ENCODE peak calls at places on chromosomes 6 and 20, in nine cellular contexts. One of them, this sample, is unnamed.

GRCh38 chr6:73657201-73657600 is 3.4 kb upstream of the SLC17A5 start:
- DNase-seq in DMS79: no peak
- DNase-seq in ELF-1: no peak
- DNase-seq in GM03348: no peak
- DNase-seq in NCI-H1436: no peak
- DNase-seq in GM12865: no peak
- DNase-seq in activated T-cell treated with anti-CD3 and anti-CD28 coated beads, Interleukin-2, amount 50 U/mL, for 72 hours: peak; percentile 8
- DNase-seq in HT-29: no peak
- DNase-seq in SK-N-SH: no peak
- DNase-seq in this sample: no peak

GRCh38 chr6:73923899-73924485 is 228.0 kb downstream of the CD109 start:
- DNase-seq in DMS79: no peak
- DNase-seq in ELF-1: no peak
- DNase-seq in GM03348: peak; percentile 68
- DNase-seq in NCI-H1436: no peak
- DNase-seq in GM12865: no peak
- DNase-seq in activated T-cell treated with anti-CD3 and anti-CD28 coated beads, Interleukin-2, amount 50 U/mL, for 72 hours: no peak
- DNase-seq in HT-29: no peak
- DNase-seq in SK-N-SH: no peak
- DNase-seq in this sample: no peak

GRCh38 chr6:95815389-95816056 is 200.3 kb upstream of the FUT9 start:
- DNase-seq in DMS79: no peak
- DNase-seq in ELF-1: no peak
- DNase-seq in GM03348: no peak
- DNase-seq in NCI-H1436: no peak
- DNase-seq in GM12865: no peak
- DNase-seq in activated T-cell treated with anti-CD3 and anti-CD28 coated beads, Interleukin-2, amount 50 U/mL, for 72 hours: no peak
- DNase-seq in HT-29: no peak
- DNase-seq in SK-N-SH: no peak
- DNase-seq in this sample: no peak

GRCh38 chr6:35343092-35343834 is 905 bp downstream of the PPARD start:
- DNase-seq in DMS79: no peak
- DNase-seq in ELF-1: no peak
- DNase-seq in GM03348: peak; percentile 42
- DNase-seq in NCI-H1436: no peak
- DNase-seq in GM12865: peak; percentile 11
- DNase-seq in activated T-cell treated with anti-CD3 and anti-CD28 coated beads, Interleukin-2, amount 50 U/mL, for 72 hours: no peak
- DNase-seq in HT-29: peak; percentile 39
- DNase-seq in SK-N-SH: peak; percentile 55
- DNase-seq in this sample: no peak

GRCh38 chr20:10519361-10520048 is 84.4 kb downstream of the SLX4IP start:
- DNase-seq in DMS79: no peak
- DNase-seq in ELF-1: no peak
- DNase-seq in GM03348: no peak
- DNase-seq in NCI-H1436: no peak
- DNase-seq in GM12865: peak; percentile 62
- DNase-seq in activated T-cell treated with anti-CD3 and anti-CD28 coated beads, Interleukin-2, amount 50 U/mL, for 72 hours: no peak
- DNase-seq in HT-29: no peak
- DNase-seq in SK-N-SH: no peak
- DNase-seq in this sample: no peak

GRCh38 chr6:135880066-135880972 is 28.8 kb downstream of the PDE7B start:
- DNase-seq in DMS79: no peak
- DNase-seq in ELF-1: no peak
- DNase-seq in GM03348: peak; percentile 9
- DNase-seq in NCI-H1436: no peak
- DNase-seq in GM12865: peak; percentile 77
- DNase-seq in activated T-cell treated with anti-CD3 and anti-CD28 coated beads, Interleukin-2, amount 50 U/mL, for 72 hours: peak; percentile 65
- DNase-seq in HT-29: peak; percentile 29
- DNase-seq in SK-N-SH: no peak
- DNase-seq in this sample: peak; percentile 6

GRCh38 chr6:28165566-28165965 is 23.9 kb downstream of the ZKSCAN8 start:
- DNase-seq in DMS79: no peak
- DNase-seq in ELF-1: no peak
- DNase-seq in GM03348: no peak
- DNase-seq in NCI-H1436: no peak
- DNase-seq in GM12865: no peak
- DNase-seq in activated T-cell treated with anti-CD3 and anti-CD28 coated beads, Interleukin-2, amount 50 U/mL, for 72 hours: no peak
- DNase-seq in HT-29: no peak
- DNase-seq in SK-N-SH: no peak
- DNase-seq in this sample: no peak

GRCh38 chr20:33649201-33649631 is 12.9 kb upstream of the C20orf144 start:
- DNase-seq in DMS79: no peak
- DNase-seq in ELF-1: no peak
- DNase-seq in GM03348: peak; percentile 54
- DNase-seq in NCI-H1436: no peak
- DNase-seq in GM12865: no peak
- DNase-seq in activated T-cell treated with anti-CD3 and anti-CD28 coated beads, Interleukin-2, amount 50 U/mL, for 72 hours: no peak
- DNase-seq in HT-29: no peak
- DNase-seq in SK-N-SH: peak; percentile 87
- DNase-seq in this sample: no peak

GRCh38 chr20:58691405-58691772 is 1.2 kb upstream of the NPEPL1 start:
- DNase-seq in DMS79: no peak
- DNase-seq in ELF-1: no peak
- DNase-seq in GM03348: no peak
- DNase-seq in NCI-H1436: no peak
- DNase-seq in GM12865: no peak
- DNase-seq in activated T-cell treated with anti-CD3 and anti-CD28 coated beads, Interleukin-2, amount 50 U/mL, for 72 hours: no peak
- DNase-seq in HT-29: no peak
- DNase-seq in SK-N-SH: no peak
- DNase-seq in this sample: no peak

GRCh38 chr20:47885909-47886453 is 100.7 kb upstream of the SULF2 start:
- DNase-seq in DMS79: no peak
- DNase-seq in ELF-1: no peak
- DNase-seq in GM03348: no peak
- DNase-seq in NCI-H1436: no peak
- DNase-seq in GM12865: no peak
- DNase-seq in activated T-cell treated with anti-CD3 and anti-CD28 coated beads, Interleukin-2, amount 50 U/mL, for 72 hours: no peak
- DNase-seq in HT-29: no peak
- DNase-seq in SK-N-SH: no peak
- DNase-seq in this sample: no peak

GRCh38 chr6:148263961-148264360 is 78.7 kb upstream of the SASH1 start:
- DNase-seq in DMS79: no peak
- DNase-seq in ELF-1: no peak
- DNase-seq in GM03348: no peak
- DNase-seq in NCI-H1436: no peak
- DNase-seq in GM12865: no peak
- DNase-seq in activated T-cell treated with anti-CD3 and anti-CD28 coated beads, Interleukin-2, amount 50 U/mL, for 72 hours: no peak
- DNase-seq in HT-29: no peak
- DNase-seq in SK-N-SH: no peak
- DNase-seq in this sample: no peak

GRCh38 chr6:10478187-10479040 is 42.7 kb upstream of the GCNT2 start:
- DNase-seq in DMS79: no peak
- DNase-seq in ELF-1: no peak
- DNase-seq in GM03348: peak; percentile 67
- DNase-seq in NCI-H1436: peak; percentile 5
- DNase-seq in GM12865: peak; percentile 63
- DNase-seq in activated T-cell treated with anti-CD3 and anti-CD28 coated beads, Interleukin-2, amount 50 U/mL, for 72 hours: peak; percentile 7
- DNase-seq in HT-29: peak; percentile 77
- DNase-seq in SK-N-SH: peak; percentile 62
- DNase-seq in this sample: no peak

GRCh38 chr20:47704746-47705496 is 80.4 kb downstream of the SULF2 start:
- DNase-seq in DMS79: no peak
- DNase-seq in ELF-1: no peak
- DNase-seq in GM03348: peak; percentile 32
- DNase-seq in NCI-H1436: no peak
- DNase-seq in GM12865: no peak
- DNase-seq in activated T-cell treated with anti-CD3 and anti-CD28 coated beads, Interleukin-2, amount 50 U/mL, for 72 hours: no peak
- DNase-seq in HT-29: no peak
- DNase-seq in SK-N-SH: no peak
- DNase-seq in this sample: no peak

GRCh38 chr6:132004668-132005067 is 53.5 kb upstream of the CCN2 start:
- DNase-seq in DMS79: no peak
- DNase-seq in ELF-1: no peak
- DNase-seq in GM03348: no peak
- DNase-seq in NCI-H1436: no peak
- DNase-seq in GM12865: no peak
- DNase-seq in activated T-cell treated with anti-CD3 and anti-CD28 coated beads, Interleukin-2, amount 50 U/mL, for 72 hours: no peak
- DNase-seq in HT-29: no peak
- DNase-seq in SK-N-SH: no peak
- DNase-seq in this sample: no peak

GRCh38 chr20:64108731-64109389 is 1.5 kb upstream of the NPBWR2 start:
- DNase-seq in DMS79: no peak
- DNase-seq in ELF-1: no peak
- DNase-seq in GM03348: no peak
- DNase-seq in NCI-H1436: no peak
- DNase-seq in GM12865: no peak
- DNase-seq in activated T-cell treated with anti-CD3 and anti-CD28 coated beads, Interleukin-2, amount 50 U/mL, for 72 hours: no peak
- DNase-seq in HT-29: no peak
- DNase-seq in SK-N-SH: no peak
- DNase-seq in this sample: no peak

GRCh38 chr6:170420791-170421776 is 114.5 kb downstream of the FAM120B start:
- DNase-seq in DMS79: no peak
- DNase-seq in ELF-1: no peak
- DNase-seq in GM03348: no peak
- DNase-seq in NCI-H1436: no peak
- DNase-seq in GM12865: no peak
- DNase-seq in activated T-cell treated with anti-CD3 and anti-CD28 coated beads, Interleukin-2, amount 50 U/mL, for 72 hours: no peak
- DNase-seq in HT-29: no peak
- DNase-seq in SK-N-SH: no peak
- DNase-seq in this sample: no peak

GRCh38 chr6:37170273-37171140 is 555 bp downstream of the PIM1 start:
- DNase-seq in DMS79: peak; percentile 43
- DNase-seq in ELF-1: peak; percentile 77
- DNase-seq in GM03348: peak; percentile 32
- DNase-seq in NCI-H1436: peak; percentile 35
- DNase-seq in GM12865: peak; percentile 68
- DNase-seq in activated T-cell treated with anti-CD3 and anti-CD28 coated beads, Interleukin-2, amount 50 U/mL, for 72 hours: peak; percentile 63
- DNase-seq in HT-29: peak; percentile 58
- DNase-seq in SK-N-SH: peak; percentile 81
- DNase-seq in this sample: peak; percentile 32

GRCh38 chr20:32599783-32600340 is 14.7 kb upstream of the NOL4L start:
- DNase-seq in DMS79: no peak
- DNase-seq in ELF-1: no peak
- DNase-seq in GM03348: no peak
- DNase-seq in NCI-H1436: no peak
- DNase-seq in GM12865: no peak
- DNase-seq in activated T-cell treated with anti-CD3 and anti-CD28 coated beads, Interleukin-2, amount 50 U/mL, for 72 hours: no peak
- DNase-seq in HT-29: no peak
- DNase-seq in SK-N-SH: no peak
- DNase-seq in this sample: no peak

GRCh38 chr6:27873101-27874030 is 38.8 kb downstream of the OR2B2 start:
- DNase-seq in DMS79: peak; percentile 67
- DNase-seq in ELF-1: peak; percentile 95
- DNase-seq in GM03348: peak; percentile 66
- DNase-seq in NCI-H1436: peak; percentile 79
- DNase-seq in GM12865: peak; percentile 97
- DNase-seq in activated T-cell treated with anti-CD3 and anti-CD28 coated beads, Interleukin-2, amount 50 U/mL, for 72 hours: peak; percentile 84
- DNase-seq in HT-29: peak; percentile 90
- DNase-seq in SK-N-SH: peak; percentile 68
- DNase-seq in this sample: no peak

GRCh38 chr20:1528811-1529210 is 28.7 kb downstream of the SIRPD start:
- DNase-seq in DMS79: no peak
- DNase-seq in ELF-1: no peak
- DNase-seq in GM03348: no peak
- DNase-seq in NCI-H1436: no peak
- DNase-seq in GM12865: no peak
- DNase-seq in activated T-cell treated with anti-CD3 and anti-CD28 coated beads, Interleukin-2, amount 50 U/mL, for 72 hours: no peak
- DNase-seq in HT-29: no peak
- DNase-seq in SK-N-SH: no peak
- DNase-seq in this sample: no peak

GRCh38 chr6:34514593-34515472 is 41.3 kb downstream of the SPDEF start:
- DNase-seq in DMS79: no peak
- DNase-seq in ELF-1: peak; percentile 80
- DNase-seq in GM03348: peak; percentile 53
- DNase-seq in NCI-H1436: no peak
- DNase-seq in GM12865: no peak
- DNase-seq in activated T-cell treated with anti-CD3 and anti-CD28 coated beads, Interleukin-2, amount 50 U/mL, for 72 hours: no peak
- DNase-seq in HT-29: no peak
- DNase-seq in SK-N-SH: peak; percentile 94
- DNase-seq in this sample: no peak

GRCh38 chr20:61052195-61052594 is 199.9 kb upstream of the CDH4 start:
- DNase-seq in DMS79: no peak
- DNase-seq in ELF-1: no peak
- DNase-seq in GM03348: no peak
- DNase-seq in NCI-H1436: no peak
- DNase-seq in GM12865: no peak
- DNase-seq in activated T-cell treated with anti-CD3 and anti-CD28 coated beads, Interleukin-2, amount 50 U/mL, for 72 hours: no peak
- DNase-seq in HT-29: no peak
- DNase-seq in SK-N-SH: no peak
- DNase-seq in this sample: no peak

GRCh38 chr6:53800976-53801375 is 6.2 kb downstream of the LRRC1 start:
- DNase-seq in DMS79: no peak
- DNase-seq in ELF-1: no peak
- DNase-seq in GM03348: no peak
- DNase-seq in NCI-H1436: no peak
- DNase-seq in GM12865: no peak
- DNase-seq in activated T-cell treated with anti-CD3 and anti-CD28 coated beads, Interleukin-2, amount 50 U/mL, for 72 hours: no peak
- DNase-seq in HT-29: no peak
- DNase-seq in SK-N-SH: no peak
- DNase-seq in this sample: no peak

GRCh38 chr6:155544677-155545076 is 89.0 kb upstream of the NOX3 start:
- DNase-seq in DMS79: no peak
- DNase-seq in ELF-1: no peak
- DNase-seq in GM03348: no peak
- DNase-seq in NCI-H1436: no peak
- DNase-seq in GM12865: no peak
- DNase-seq in activated T-cell treated with anti-CD3 and anti-CD28 coated beads, Interleukin-2, amount 50 U/mL, for 72 hours: no peak
- DNase-seq in HT-29: no peak
- DNase-seq in SK-N-SH: no peak
- DNase-seq in this sample: no peak

GRCh38 chr6:161788531-161788930 is 514.7 kb upstream of the AGPAT4 start:
- DNase-seq in DMS79: no peak
- DNase-seq in ELF-1: no peak
- DNase-seq in GM03348: no peak
- DNase-seq in NCI-H1436: no peak
- DNase-seq in GM12865: no peak
- DNase-seq in activated T-cell treated with anti-CD3 and anti-CD28 coated beads, Interleukin-2, amount 50 U/mL, for 72 hours: no peak
- DNase-seq in HT-29: no peak
- DNase-seq in SK-N-SH: no peak
- DNase-seq in this sample: no peak

GRCh38 chr6:31356216-31356945 is 598 bp downstream of the HLA-B start:
- DNase-seq in DMS79: no peak
- DNase-seq in ELF-1: no peak
- DNase-seq in GM03348: peak; percentile 49
- DNase-seq in NCI-H1436: no peak
- DNase-seq in GM12865: peak; percentile 75
- DNase-seq in activated T-cell treated with anti-CD3 and anti-CD28 coated beads, Interleukin-2, amount 50 U/mL, for 72 hours: peak; percentile 72
- DNase-seq in HT-29: no peak
- DNase-seq in SK-N-SH: peak; percentile 20
- DNase-seq in this sample: no peak

GRCh38 chr6:142301421-142302391 is at the start of gene ADGRG6:
- DNase-seq in DMS79: peak; percentile 41
- DNase-seq in ELF-1: peak; percentile 73
- DNase-seq in GM03348: peak; percentile 45
- DNase-seq in NCI-H1436: no peak
- DNase-seq in GM12865: peak; percentile 67
- DNase-seq in activated T-cell treated with anti-CD3 and anti-CD28 coated beads, Interleukin-2, amount 50 U/mL, for 72 hours: peak; percentile 69
- DNase-seq in HT-29: peak; percentile 69
- DNase-seq in SK-N-SH: peak; percentile 26
- DNase-seq in this sample: peak; percentile 0

GRCh38 chr20:20014659-20015058 is 2.5 kb upstream of the NAA20 start:
- DNase-seq in DMS79: no peak
- DNase-seq in ELF-1: no peak
- DNase-seq in GM03348: no peak
- DNase-seq in NCI-H1436: peak; percentile 4
- DNase-seq in GM12865: no peak
- DNase-seq in activated T-cell treated with anti-CD3 and anti-CD28 coated beads, Interleukin-2, amount 50 U/mL, for 72 hours: peak; percentile 27
- DNase-seq in HT-29: no peak
- DNase-seq in SK-N-SH: no peak
- DNase-seq in this sample: no peak

GRCh38 chr6:17964633-17965032 is 22.8 kb downstream of the KIF13A start:
- DNase-seq in DMS79: no peak
- DNase-seq in ELF-1: no peak
- DNase-seq in GM03348: no peak
- DNase-seq in NCI-H1436: no peak
- DNase-seq in GM12865: no peak
- DNase-seq in activated T-cell treated with anti-CD3 and anti-CD28 coated beads, Interleukin-2, amount 50 U/mL, for 72 hours: no peak
- DNase-seq in HT-29: no peak
- DNase-seq in SK-N-SH: no peak
- DNase-seq in this sample: no peak

GRCh38 chr6:87473419-87473903 is 687 bp downstream of the SLC35A1 start:
- DNase-seq in DMS79: no peak
- DNase-seq in ELF-1: no peak
- DNase-seq in GM03348: peak; percentile 82
- DNase-seq in NCI-H1436: no peak
- DNase-seq in GM12865: peak; percentile 70
- DNase-seq in activated T-cell treated with anti-CD3 and anti-CD28 coated beads, Interleukin-2, amount 50 U/mL, for 72 hours: no peak
- DNase-seq in HT-29: peak; percentile 83
- DNase-seq in SK-N-SH: no peak
- DNase-seq in this sample: no peak

GRCh38 chr20:12255571-12255970 is 337.9 kb downstream of the BTBD3 start:
- DNase-seq in DMS79: no peak
- DNase-seq in ELF-1: no peak
- DNase-seq in GM03348: no peak
- DNase-seq in NCI-H1436: no peak
- DNase-seq in GM12865: no peak
- DNase-seq in activated T-cell treated with anti-CD3 and anti-CD28 coated beads, Interleukin-2, amount 50 U/mL, for 72 hours: no peak
- DNase-seq in HT-29: peak; percentile 25
- DNase-seq in SK-N-SH: no peak
- DNase-seq in this sample: no peak